ENCODE peak calls at places on chromosomes 5 and 9, in four cellular contexts. One of them, this sample, is unnamed. For H3K27me3 and H3K4me1, the result is how much of the 10 kb centered on the place peaks cover.

GRCh38 chr9:88497224-88497623 is 37.8 kb upstream of the NXNL2 start:
- DNase-seq in endothelial cell of umbilical vein: no peak
- DNase-seq in tibial artery: no peak
- DNase-seq in sigmoid colon: no peak
- DNase-seq in this sample: no peak

GRCh38 chr9:110370316-110370715 is 32.7 kb upstream of the TXNDC8 start:
- DNase-seq in endothelial cell of umbilical vein: no peak
- DNase-seq in tibial artery: no peak
- DNase-seq in sigmoid colon: no peak
- DNase-seq in this sample: no peak

GRCh38 chr9:27154923-27155322 is 45.9 kb downstream of the TEK start:
- DNase-seq in endothelial cell of umbilical vein: peak
- DNase-seq in tibial artery: no peak
- DNase-seq in sigmoid colon: no peak
- DNase-seq in this sample: no peak

GRCh38 chr5:80487444-80487828 is 464 bp upstream of the FAM151B start:
- DNase-seq in endothelial cell of umbilical vein: no peak
- DNase-seq in tibial artery: no peak
- DNase-seq in sigmoid colon: no peak
- DNase-seq in this sample: no peak

GRCh38 chr5:64746446-64746845 is 22.0 kb downstream of the SREK1IP1 start:
- DNase-seq in endothelial cell of umbilical vein: no peak
- DNase-seq in tibial artery: no peak
- DNase-seq in sigmoid colon: no peak
- DNase-seq in this sample: no peak

GRCh38 chr5:62029303-62029702 is 276.7 kb upstream of the KIF2A start:
- DNase-seq in endothelial cell of umbilical vein: no peak
- DNase-seq in tibial artery: no peak
- DNase-seq in sigmoid colon: no peak
- DNase-seq in this sample: no peak

GRCh38 chr9:128820665-128821583 is 2.6 kb downstream of the ENDOG start:
- DNase-seq in endothelial cell of umbilical vein: no peak
- DNase-seq in tibial artery: no peak
- DNase-seq in sigmoid colon: no peak
- DNase-seq in this sample: no peak

GRCh38 chr9:132978451-132979087 is at the start of gene GFI1B:
- DNase-seq in endothelial cell of umbilical vein: no peak
- DNase-seq in tibial artery: no peak
- DNase-seq in sigmoid colon: no peak
- DNase-seq in this sample: no peak

GRCh38 chr5:132426525-132427138 is 57.1 kb downstream of the SLC22A5 start:
- DNase-seq in endothelial cell of umbilical vein: peak
- DNase-seq in tibial artery: peak
- DNase-seq in sigmoid colon: peak
- DNase-seq in this sample: peak

GRCh38 chr5:66306105-66306843 is 162.2 kb downstream of the SREK1 start:
- DNase-seq in endothelial cell of umbilical vein: peak
- DNase-seq in tibial artery: no peak
- DNase-seq in sigmoid colon: peak
- DNase-seq in this sample: no peak

GRCh38 chr9:137255448-137256114 is 454 bp downstream of the NELFB start:
- DNase-seq in endothelial cell of umbilical vein: peak
- DNase-seq in tibial artery: no peak
- DNase-seq in sigmoid colon: no peak
- DNase-seq in this sample: no peak

GRCh38 chr5:143140492-143141231 is 262.8 kb downstream of the NR3C1 start:
- DNase-seq in endothelial cell of umbilical vein: no peak
- DNase-seq in tibial artery: no peak
- DNase-seq in sigmoid colon: no peak
- DNase-seq in this sample: no peak

GRCh38 chr9:79684711-79685575 is 113.2 kb downstream of the TLE4 start:
- DNase-seq in endothelial cell of umbilical vein: no peak
- DNase-seq in tibial artery: no peak
- DNase-seq in sigmoid colon: no peak
- DNase-seq in this sample: no peak

GRCh38 chr9:3468407-3469205 is 57.2 kb downstream of the RFX3 start:
- DNase-seq in endothelial cell of umbilical vein: no peak
- DNase-seq in tibial artery: no peak
- DNase-seq in sigmoid colon: no peak
- DNase-seq in this sample: no peak

GRCh38 chr9:127555830-127556820 is 56.0 kb upstream of the STXBP1 start:
- DNase-seq in endothelial cell of umbilical vein: peak
- DNase-seq in tibial artery: peak
- DNase-seq in sigmoid colon: peak
- DNase-seq in this sample: peak

GRCh38 chr5:153445875-153446567 is 44.4 kb upstream of the GRIA1 start:
- DNase-seq in endothelial cell of umbilical vein: no peak
- DNase-seq in tibial artery: peak
- DNase-seq in sigmoid colon: no peak
- DNase-seq in this sample: no peak

GRCh38 chr5:107418071-107418470 is 252.7 kb downstream of the EFNA5 start:
- DNase-seq in endothelial cell of umbilical vein: peak
- DNase-seq in tibial artery: no peak
- DNase-seq in sigmoid colon: no peak
- DNase-seq in this sample: no peak

GRCh38 chr5:173812811-173813550 is 75.2 kb upstream of the CPEB4 start:
- DNase-seq in endothelial cell of umbilical vein: no peak
- DNase-seq in tibial artery: no peak
- DNase-seq in sigmoid colon: no peak
- DNase-seq in this sample: no peak

GRCh38 chr5:88681402-88681801 is 201.6 kb downstream of the MEF2C start:
- DNase-seq in endothelial cell of umbilical vein: no peak
- DNase-seq in tibial artery: no peak
- DNase-seq in sigmoid colon: no peak
- DNase-seq in this sample: no peak

GRCh38 chr5:125484272-125485002 is 738.0 kb upstream of the ZNF608 start:
- DNase-seq in endothelial cell of umbilical vein: peak
- DNase-seq in tibial artery: peak
- DNase-seq in sigmoid colon: peak
- DNase-seq in this sample: peak

GRCh38 chr9:132651259-132651658 is 18.5 kb downstream of the DDX31 start:
- DNase-seq in endothelial cell of umbilical vein: peak
- DNase-seq in tibial artery: no peak
- DNase-seq in sigmoid colon: no peak
- DNase-seq in this sample: no peak

GRCh38 chr9:79000218-79001002 is 571.4 kb upstream of the TLE4 start:
- DNase-seq in endothelial cell of umbilical vein: peak
- DNase-seq in tibial artery: no peak
- DNase-seq in sigmoid colon: no peak
- DNase-seq in this sample: no peak

GRCh38 chr5:50711280-50711679 is 44.8 kb downstream of the PARP8 start:
- DNase-seq in endothelial cell of umbilical vein: no peak
- DNase-seq in tibial artery: no peak
- DNase-seq in sigmoid colon: no peak
- DNase-seq in this sample: no peak

GRCh38 chr9:98410185-98410697 is 154.8 kb upstream of the TBC1D2 start:
- DNase-seq in endothelial cell of umbilical vein: peak
- DNase-seq in tibial artery: no peak
- DNase-seq in sigmoid colon: no peak
- DNase-seq in this sample: no peak

GRCh38 chr5:9340095-9340494 is 205.8 kb downstream of the SEMA5A start:
- DNase-seq in endothelial cell of umbilical vein: no peak
- DNase-seq in tibial artery: no peak
- DNase-seq in sigmoid colon: no peak
- DNase-seq in this sample: no peak

GRCh38 chr5:157280511-157280910 is 14.6 kb downstream of the CYFIP2 start:
- DNase-seq in endothelial cell of umbilical vein: no peak
- DNase-seq in tibial artery: no peak
- DNase-seq in sigmoid colon: no peak
- DNase-seq in this sample: no peak

GRCh38 chr9:88808019-88808656 is 183.1 kb upstream of the S1PR3 start:
- DNase-seq in endothelial cell of umbilical vein: peak
- DNase-seq in tibial artery: no peak
- DNase-seq in sigmoid colon: no peak
- DNase-seq in this sample: no peak

GRCh38 chr9:70420267-70421019 is 6.0 kb upstream of the KLF9 start:
- DNase-seq in endothelial cell of umbilical vein: peak
- DNase-seq in tibial artery: peak
- DNase-seq in sigmoid colon: peak
- DNase-seq in this sample: peak

GRCh38 chr5:438481-438981 is 4.4 kb upstream of the EXOC3 start:
- DNase-seq in endothelial cell of umbilical vein: no peak
- DNase-seq in tibial artery: peak
- DNase-seq in sigmoid colon: peak
- DNase-seq in this sample: no peak
- H3K27me3 ChIP-seq in endothelial cell of umbilical vein: under half
- H3K27me3 ChIP-seq in tibial artery: under half
- H3K27me3 ChIP-seq in sigmoid colon: under half
- H3K27me3 ChIP-seq in this sample: under half

GRCh38 chr9:134690946-134691694 is 49.5 kb downstream of the COL5A1 start:
- DNase-seq in endothelial cell of umbilical vein: no peak
- DNase-seq in tibial artery: peak
- DNase-seq in sigmoid colon: peak
- DNase-seq in this sample: no peak
- H3K27ac ChIP-seq in endothelial cell of umbilical vein: no peak
- H3K27ac ChIP-seq in tibial artery: peak
- H3K27ac ChIP-seq in sigmoid colon: no peak
- H3K27ac ChIP-seq in this sample: peak

DNA sequence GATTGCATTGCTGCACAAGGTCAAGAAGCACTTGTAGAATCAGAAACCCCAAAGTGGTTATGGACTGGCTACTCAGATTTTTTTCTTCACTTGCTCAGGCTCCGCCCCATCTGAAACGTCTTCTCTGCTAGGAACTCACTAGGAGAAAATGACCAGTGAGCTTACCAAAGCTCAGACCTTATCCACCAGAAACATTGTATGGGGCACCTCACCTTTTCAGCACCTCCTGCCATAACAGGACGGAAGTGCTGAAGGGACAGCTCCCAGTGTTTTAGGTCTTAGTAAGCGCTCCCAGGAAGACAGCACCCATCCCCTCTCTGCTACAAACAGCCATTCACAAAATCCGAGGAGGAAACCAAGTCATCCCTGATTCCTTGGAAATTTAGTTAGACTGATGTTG is 1.2 kb upstream of the GABRA1 start:
- DNase-seq in endothelial cell of umbilical vein: no peak
- DNase-seq in tibial artery: no peak
- DNase-seq in sigmoid colon: no peak
- DNase-seq in this sample: no peak
- H3K4me1 ChIP-seq in endothelial cell of umbilical vein: under half
- H3K4me1 ChIP-seq in tibial artery: under half
- H3K4me1 ChIP-seq in sigmoid colon: under half
- H3K4me1 ChIP-seq in this sample: under half

GRCh38 chr5:109946610-109947009 is 256.9 kb downstream of the MAN2A1 start:
- DNase-seq in endothelial cell of umbilical vein: no peak
- DNase-seq in tibial artery: no peak
- DNase-seq in sigmoid colon: no peak
- DNase-seq in this sample: no peak

GRCh38 chr5:109947667-109948066 is 257.9 kb downstream of the MAN2A1 start:
- DNase-seq in endothelial cell of umbilical vein: peak
- DNase-seq in tibial artery: no peak
- DNase-seq in sigmoid colon: no peak
- DNase-seq in this sample: no peak

GRCh38 chr5:109945097-109945678 is 255.5 kb downstream of the MAN2A1 start:
- DNase-seq in endothelial cell of umbilical vein: no peak
- DNase-seq in tibial artery: no peak
- DNase-seq in sigmoid colon: no peak
- DNase-seq in this sample: no peak

GRCh38 chr5:109944461-109944860 is 254.7 kb downstream of the MAN2A1 start:
- DNase-seq in endothelial cell of umbilical vein: no peak
- DNase-seq in tibial artery: no peak
- DNase-seq in sigmoid colon: no peak
- DNase-seq in this sample: no peak

GRCh38 chr5:109945723-109946480 is 256.2 kb downstream of the MAN2A1 start:
- DNase-seq in endothelial cell of umbilical vein: no peak
- DNase-seq in tibial artery: no peak
- DNase-seq in sigmoid colon: no peak
- DNase-seq in this sample: no peak
- H3K27me3 ChIP-seq in endothelial cell of umbilical vein: under half
- H3K27me3 ChIP-seq in tibial artery: under half
- H3K27me3 ChIP-seq in sigmoid colon: under half
- H3K27me3 ChIP-seq in this sample: under half

DNA sequence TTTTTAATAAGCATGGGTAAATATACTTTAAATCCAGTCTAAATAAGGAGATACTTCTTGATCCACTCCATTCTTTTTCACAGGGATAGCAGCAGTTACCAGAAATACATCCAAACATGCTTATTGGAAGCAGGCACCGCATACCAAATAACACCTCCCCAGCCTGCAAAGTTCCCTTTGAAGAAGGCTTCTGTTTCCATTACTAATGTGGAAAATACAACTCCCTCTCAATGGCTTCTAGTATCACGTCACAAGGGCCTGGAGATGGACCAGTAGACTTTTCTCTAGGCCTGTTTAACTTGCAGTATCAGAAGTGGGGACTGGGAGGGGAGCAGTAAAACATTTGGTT is 20.8 kb downstream of the TMEM245 start:
- DNase-seq in endothelial cell of umbilical vein: no peak
- DNase-seq in tibial artery: no peak
- DNase-seq in sigmoid colon: no peak
- DNase-seq in this sample: no peak
- H3K27ac ChIP-seq in endothelial cell of umbilical vein: peak
- H3K27ac ChIP-seq in tibial artery: peak
- H3K27ac ChIP-seq in sigmoid colon: peak
- H3K27ac ChIP-seq in this sample: peak

This sample was measured in right atrium auricular region.